ENCODE peak calls at places on chromosomes 6 and 20, in six cellular contexts. V, G, B, I, W and T are unnamed samples.

GRCh38 chr6:26553264-26553738 is 15.1 kb downstream of the HMGN4 start:
- DNase-seq in V (peak), G (peak), B (peak), I (peak), W (peak), T (no peak)

GRCh38 chr6:14371530-14371929 is 254.0 kb downstream of the CD83 start:
- DNase-seq in V (no peak), G (peak), B (no peak), I (no peak), W (no peak), T (no peak)

GRCh38 chr6:170489836-170490235 is 63.3 kb downstream of the PSMB1 start:
- DNase-seq in V (no peak), G (no peak), B (no peak), I (no peak), W (peak), T (no peak)

GRCh38 chr20:56928007-56928406 is 298.9 kb downstream of the TFAP2C start:
- DNase-seq in V (no peak), G (no peak), B (no peak), I (no peak), W (no peak), T (no peak)

GRCh38 chr20:58306421-58307261 is 2.9 kb upstream of the RAB22A start:
- DNase-seq in V (peak), G (peak), B (no peak), I (no peak), W (peak), T (peak)

GRCh38 chr20:59006167-59006863 is 739 bp downstream of the CTSZ start:
- DNase-seq in V (no peak), G (no peak), B (no peak), I (no peak), W (no peak), T (no peak)

GRCh38 chr20:43191946-43192847 is 2.5 kb upstream of the PTPRT start:
- DNase-seq in V (peak), G (peak), B (no peak), I (no peak), W (peak), T (no peak)

GRCh38 chr6:142457638-142458406 is 156.0 kb downstream of the ADGRG6 start:
- DNase-seq in V (no peak), G (no peak), B (no peak), I (no peak), W (no peak), T (no peak)

GRCh38 chr20:4135385-4136077 is 120.2 kb upstream of the RNF24 start:
- DNase-seq in V (peak), G (peak), B (no peak), I (peak), W (peak), T (no peak)

GRCh38 chr6:53437557-53438202 is 88.9 kb upstream of the ELOVL5 start:
- DNase-seq in V (peak), G (peak), B (no peak), I (peak), W (peak), T (no peak)

GRCh38 chr6:10146723-10147451 is 268.0 kb downstream of the TFAP2A start:
- DNase-seq in V (peak), G (peak), B (no peak), I (peak), W (peak), T (no peak)

GRCh38 chr6:10375391-10375969 is 39.4 kb downstream of the TFAP2A start:
- DNase-seq in V (no peak), G (no peak), B (no peak), I (no peak), W (no peak), T (no peak)

GRCh38 chr6:162727347-162728176 is at the start of the genes PACRG and PRKN:
- DNase-seq in V (peak), G (peak), B (peak), I (peak), W (peak), T (peak)

GRCh38 chr6:115613488-115613887 is 447.2 kb downstream of the FRK start:
- DNase-seq in V (no peak), G (no peak), B (no peak), I (peak), W (peak), T (no peak)

GRCh38 chr6:128327890-128328289 is 192.5 kb downstream of the PTPRK start:
- DNase-seq in V (peak), G (peak), B (no peak), I (no peak), W (peak), T (no peak)

GRCh38 chr6:146470091-146470770 is 73.4 kb upstream of the RAB32 start:
- DNase-seq in V (no peak), G (peak), B (no peak), I (no peak), W (no peak), T (no peak)

GRCh38 chr6:167398214-167399050 is 73.5 kb downstream of the TTLL2 start:
- DNase-seq in V (no peak), G (no peak), B (no peak), I (no peak), W (no peak), T (no peak)

GRCh38 chr6:137200288-137200687 is 18.9 kb downstream of the IFNGR1 start:
- DNase-seq in V (no peak), G (no peak), B (no peak), I (no peak), W (no peak), T (no peak)

GRCh38 chr6:137197684-137198645 is 21.2 kb downstream of the IFNGR1 start:
- DNase-seq in V (no peak), G (no peak), B (no peak), I (no peak), W (no peak), T (no peak)

GRCh38 chr6:137203256-137203655 is 15.9 kb downstream of the IFNGR1 start:
- DNase-seq in V (no peak), G (no peak), B (no peak), I (no peak), W (no peak), T (no peak)

GRCh38 chr6:137206562-137206961 is 12.6 kb downstream of the IFNGR1 start:
- DNase-seq in V (no peak), G (no peak), B (no peak), I (no peak), W (no peak), T (no peak)

DNA sequence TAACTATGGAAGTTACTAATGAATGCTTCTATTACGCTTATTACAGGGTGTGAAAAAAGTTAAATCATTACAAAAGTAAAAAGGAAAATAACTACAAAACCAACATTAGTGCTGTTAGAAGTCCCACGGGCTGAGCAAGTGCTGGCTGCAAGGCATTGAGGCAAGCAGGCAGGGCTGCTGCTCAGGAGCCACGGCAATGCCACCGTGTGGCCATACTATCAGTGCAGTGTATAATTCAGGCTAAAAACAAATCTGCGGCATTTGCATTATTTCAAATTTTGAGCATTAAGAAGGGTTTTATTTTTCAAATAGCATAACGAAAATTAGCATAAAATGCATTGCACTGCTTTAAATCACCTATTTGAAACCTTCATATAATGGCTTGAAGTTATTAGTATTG is 17.1 kb downstream of the IFNGR1 start:
- DNase-seq in V (no peak), G (no peak), B (no peak), I (no peak), W (no peak), T (no peak)
- TF ChIP-seq CTCF in V (peak), G (peak), B (peak), I (peak), W (peak), T (no peak)

GRCh38 chr6:17281497-17282481 is 628 bp downstream of the RBM24 start:
- DNase-seq in V (peak), G (no peak), B (no peak), I (no peak), W (no peak), T (no peak)

GRCh38 chr6:17283074-17283473 is 1.9 kb downstream of the RBM24 start:
- DNase-seq in V (no peak), G (no peak), B (no peak), I (no peak), W (no peak), T (no peak)

GRCh38 chr6:17280552-17281090 is 540 bp upstream of the RBM24 start:
- DNase-seq in V (peak), G (no peak), B (peak), I (no peak), W (no peak), T (peak)

GRCh38 chr6:17280138-17280537 is 1.0 kb upstream of the RBM24 start:
- DNase-seq in V (no peak), G (no peak), B (no peak), I (no peak), W (no peak), T (no peak)

GRCh38 chr6:17281100-17281496 is at the start of gene RBM24:
- DNase-seq in V (peak), G (no peak), B (peak), I (peak), W (peak), T (no peak)
- TF ChIP-seq CTCF in V (no peak), G (no peak), B (peak), I (peak), W (peak), T (no peak)

GRCh38 chr6:111799576-111800467 is 73.4 kb downstream of the FYN start:
- DNase-seq in V (no peak), G (no peak), B (no peak), I (no peak), W (no peak), T (no peak)
- TF ChIP-seq CTCF in V (no peak), G (peak), B (no peak), I (no peak), W (peak), T (no peak)

DNA sequence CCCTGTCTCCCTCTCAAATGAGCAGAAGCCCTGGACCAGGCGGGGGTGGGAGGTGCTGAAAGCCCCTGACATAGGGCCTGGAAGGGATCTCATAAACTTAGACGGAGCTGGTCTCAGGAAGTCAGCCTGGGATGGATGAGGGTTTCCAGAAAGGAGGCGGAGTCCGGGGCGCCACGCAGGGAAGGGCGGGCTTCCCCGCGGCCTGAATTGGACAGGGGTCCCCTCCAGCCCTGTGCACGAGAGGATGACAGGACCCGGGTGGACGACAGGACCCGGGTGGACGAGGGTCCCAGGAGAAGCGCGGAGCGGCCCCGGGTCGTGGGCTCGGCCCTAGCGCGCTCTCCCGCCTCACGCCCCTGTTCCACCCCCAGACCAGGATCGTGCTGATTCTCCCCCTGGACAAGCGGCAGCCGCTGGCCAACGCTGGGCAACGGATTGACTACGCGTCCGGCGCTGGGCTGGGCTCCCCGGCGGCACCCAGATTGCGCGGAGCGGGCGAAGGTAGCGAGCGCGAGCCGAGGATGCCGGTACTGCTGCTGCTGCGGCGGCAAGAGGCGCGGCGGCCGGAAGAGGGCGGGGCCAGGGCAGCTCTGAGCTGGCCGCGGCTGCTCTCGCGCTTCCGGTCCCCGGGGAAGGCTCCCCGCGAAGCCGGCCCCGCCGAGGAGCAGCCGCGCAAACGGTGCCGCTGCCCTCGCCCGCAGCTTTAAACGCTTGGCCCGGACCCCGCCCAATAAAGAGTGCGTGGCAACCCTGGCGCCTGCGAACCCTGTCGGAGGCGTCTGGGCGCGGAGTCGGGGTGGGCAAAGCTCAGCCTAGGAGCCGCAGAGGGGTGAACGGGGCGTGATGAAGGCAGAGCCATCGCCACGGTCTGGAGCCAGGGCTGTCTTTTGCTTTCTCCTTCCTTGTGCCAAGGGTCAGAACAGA is 1.3 kb downstream of the C20orf144 start:
- DNase-seq in V (peak), G (peak), B (peak), I (no peak), W (peak), T (peak)
- TF ChIP-seq CTCF in V (no peak), G (no peak), B (peak), I (no peak), W (no peak), T (no peak)

GRCh38 chr20:62791301-62792181 is 4.7 kb upstream of the MRGBP start:
- DNase-seq in V (peak), G (peak), B (peak), I (peak), W (peak), T (peak)
- TF ChIP-seq CTCF in V (peak), G (peak), B (peak), I (peak), W (peak), T (peak)

DNA sequence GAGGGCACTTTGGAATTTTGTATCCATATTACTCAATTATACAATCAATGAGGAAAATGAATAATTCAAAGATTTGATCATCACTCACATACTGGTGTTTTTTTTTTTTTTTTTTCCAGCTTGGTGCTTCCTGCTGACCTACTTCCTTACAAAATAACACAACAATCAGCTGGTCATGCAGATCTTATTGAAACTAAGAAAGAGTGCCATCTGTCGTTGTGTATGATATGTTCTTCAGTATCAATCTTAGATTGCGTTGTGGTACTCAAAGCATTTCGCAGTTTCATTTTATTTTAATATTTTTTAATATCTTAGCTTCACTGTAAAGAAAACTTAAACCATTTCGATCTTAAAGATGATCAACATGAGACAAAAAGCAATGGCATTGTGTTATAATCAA is 155.6 kb downstream of the OGFRL1 start:
- DNase-seq in V (no peak), G (no peak), B (no peak), I (no peak), W (peak), T (no peak)
- TF ChIP-seq CTCF in V (no peak), G (no peak), B (peak), I (no peak), W (peak), T (no peak)

GRCh38 chr6:102736941-102737368 is 1343.4 kb downstream of the GRIK2 start:
- DNase-seq in V (no peak), G (no peak), B (no peak), I (peak), W (peak), T (no peak)

GRCh38 chr6:102746941-102747340 is 1353.4 kb downstream of the GRIK2 start:
- DNase-seq in V (no peak), G (no peak), B (no peak), I (no peak), W (no peak), T (no peak)

GRCh38 chr6:102742033-102742432 is 1348.5 kb downstream of the GRIK2 start:
- DNase-seq in V (no peak), G (no peak), B (no peak), I (no peak), W (no peak), T (no peak)
- TF ChIP-seq CTCF in V (no peak), G (no peak), B (no peak), I (no peak), W (no peak), T (no peak)

GRCh38 chr6:56370127-56370540 is 122.8 kb upstream of the COL21A1 start:
- DNase-seq in V (peak), G (no peak), B (peak), I (no peak), W (peak), T (no peak)
- TF ChIP-seq CTCF in V (peak), G (no peak), B (peak), I (peak), W (peak), T (no peak)

GRCh38 chr6:70395301-70395672 is 18.0 kb upstream of the FAM135A start:
- DNase-seq in V (no peak), G (no peak), B (no peak), I (no peak), W (no peak), T (no peak)
- TF ChIP-seq CTCF in V (no peak), G (no peak), B (no peak), I (no peak), W (no peak), T (no peak)